ENCODE peak calls at places on chromosomes 12 and 14, in nine cellular contexts. X is mesothelial cell of epicardium; F is tibial nerve; G is neural crest cell; D is activated CD8-positive, alpha-beta memory T cell treated with anti-CD3 and anti-CD28 coated beads, Interleukin-2, amount 50 U/mL, for 48 hours; I is NCI-H460; L is amniotic epithelial cell; A is stimulated activated CD8-positive, alpha-beta memory T cell treated with anti-CD3 and anti-CD28 coated beads, Interleukin-7, amount 100 ng/mL, for 4 hours; N is lung. W is an unnamed sample.

GRCh38 chr12:57850924-57851323 is 4.4 kb upstream of the CTDSP2 start:
- DNase-seq in X (no peak), F (no peak), G (no peak), D (no peak), I (no peak), L (no peak), A (no peak), N (no peak), W (no peak)

GRCh38 chr12:64670039-64670438 is 59.7 kb downstream of the RASSF3 start:
- DNase-seq in X (no peak), F (no peak), G (no peak), D (no peak), I (no peak), L (no peak), A (no peak), N (no peak), W (no peak)

GRCh38 chr12:55929306-55929791 is 1.6 kb upstream of the DGKA start:
- DNase-seq in X (no peak), F (no peak), G (no peak), D (peak), I (no peak), L (no peak), A (peak), N (no peak), W (peak)

GRCh38 chr12:2773199-2773875 is 21.4 kb upstream of the FKBP4 start:
- DNase-seq in X (no peak), F (no peak), G (no peak), D (no peak), I (no peak), L (no peak), A (no peak), N (no peak), W (no peak)

GRCh38 chr12:6685814-6686213 is 3.4 kb downstream of the ZNF384 start:
- DNase-seq in X (no peak), F (no peak), G (no peak), D (no peak), I (no peak), L (no peak), A (no peak), N (no peak), W (no peak)

GRCh38 chr14:75222208-75222701 is 45.8 kb upstream of the TMED10 start:
- DNase-seq in X (no peak), F (no peak), G (no peak), D (no peak), I (no peak), L (peak), A (no peak), N (no peak), W (no peak)

GRCh38 chr12:131388164-131388795 is 322.6 kb upstream of the SFSWAP start:
- DNase-seq in X (no peak), F (no peak), G (no peak), D (no peak), I (no peak), L (no peak), A (no peak), N (no peak), W (no peak)

GRCh38 chr14:72535485-72535884 is 358.4 kb downstream of the DPF3 start:
- DNase-seq in X (no peak), F (no peak), G (no peak), D (no peak), I (no peak), L (no peak), A (no peak), N (no peak), W (no peak)

GRCh38 chr14:92121207-92121669 is 268 bp downstream of the NDUFB1 start:
- DNase-seq in X (peak), F (peak), G (peak), D (no peak), I (no peak), L (peak), A (no peak), N (peak), W (peak)

GRCh38 chr14:71247106-71247505 is 339.8 kb downstream of the PCNX1 start:
- DNase-seq in X (no peak), F (no peak), G (no peak), D (no peak), I (no peak), L (no peak), A (no peak), N (no peak), W (no peak)

GRCh38 chr14:23310546-23310945 is 3.9 kb downstream of the BCL2L2 start:
- DNase-seq in X (no peak), F (no peak), G (no peak), D (no peak), I (no peak), L (no peak), A (no peak), N (no peak), W (no peak)

GRCh38 chr12:110123861-110124183 is 335 bp upstream of the IFT81 start:
- DNase-seq in X (no peak), F (no peak), G (no peak), D (no peak), I (no peak), L (no peak), A (no peak), N (no peak), W (no peak)

GRCh38 chr12:120688527-120689071 is 1.6 kb downstream of the MLEC start:
- DNase-seq in X (no peak), F (no peak), G (no peak), D (no peak), I (no peak), L (peak), A (no peak), N (no peak), W (peak)

GRCh38 chr14:65478596-65478995 is 66.1 kb downstream of the FUT8 start:
- DNase-seq in X (no peak), F (no peak), G (no peak), D (no peak), I (no peak), L (peak), A (no peak), N (no peak), W (no peak)

GRCh38 chr14:57275023-57275664 is 6.4 kb downstream of the AP5M1 start:
- DNase-seq in X (no peak), F (no peak), G (no peak), D (no peak), I (no peak), L (no peak), A (no peak), N (no peak), W (no peak)

GRCh38 chr12:3186546-3187237 is 109.5 kb downstream of the TSPAN9 start:
- DNase-seq in X (no peak), F (no peak), G (no peak), D (no peak), I (no peak), L (no peak), A (no peak), N (no peak), W (no peak)

GRCh38 chr12:34396861-34397590 is 374.7 kb downstream of the ALG10 start:
- DNase-seq in X (peak), F (peak), G (no peak), D (peak), I (no peak), L (no peak), A (no peak), N (peak), W (peak)

GRCh38 chr12:92365333-92365732 is 219.7 kb upstream of the BTG1 start:
- DNase-seq in X (no peak), F (no peak), G (no peak), D (no peak), I (no peak), L (no peak), A (no peak), N (no peak), W (no peak)